ENCODE peak calls at places on chromosome 20, in eight cellular contexts. L is adipocyte, G is midbrain, Z is activated gamma-delta T cell treated with Interleukin-2 at 50 U/mL for 16 hours, S is lower leg skin, O is RWPE1, Y is AG04450, F is NCI-H524. E is an unnamed sample.

GRCh38 chr20:13261460-13262301 is 40.6 kb downstream of the ISM1 start:
- DNase-seq in L (peak; percentile 53), G (peak; percentile 6), Z (peak; percentile 49), S (peak; percentile 83), O (peak; percentile 54), Y (peak; percentile 8), F (peak; percentile 28), E (peak; percentile 26)

GRCh38 chr20:34968020-34968775 is 12.5 kb downstream of the MYH7B start:
- DNase-seq in L (no peak), G (no peak), Z (no peak), S (no peak), O (no peak), Y (no peak), F (no peak), E (no peak)

GRCh38 chr20:17832236-17832635 is 132.5 kb downstream of the BANF2 start:
- DNase-seq in L (no peak), G (no peak), Z (no peak), S (no peak), O (no peak), Y (no peak), F (no peak), E (no peak)

GRCh38 chr20:50120935-50121693 is 8.2 kb upstream of the UBE2V1 start:
- DNase-seq in L (peak; percentile 54), G (peak; percentile 75), Z (peak; percentile 60), S (no peak), O (peak; percentile 91), Y (peak; percentile 36), F (peak; percentile 44), E (peak; percentile 35)

GRCh38 chr20:32521780-32522524 is 63.2 kb downstream of the NOL4L start:
- DNase-seq in L (peak; percentile 82), G (peak; percentile 80), Z (peak; percentile 60), S (no peak), O (peak; percentile 92), Y (no peak), F (peak; percentile 40), E (peak; percentile 68)

GRCh38 chr20:58880994-58881752 is 28.7 kb downstream of the GNAS start:
- DNase-seq in L (no peak), G (no peak), Z (no peak), S (peak; percentile 45), O (no peak), Y (no peak), F (no peak), E (no peak)

GRCh38 chr20:56449459-56449858 is 19.0 kb upstream of the RTF2 start:
- DNase-seq in L (no peak), G (no peak), Z (no peak), S (no peak), O (no peak), Y (no peak), F (no peak), E (no peak)

GRCh38 chr20:3307695-3308094 is 68.7 kb upstream of the SLC4A11 start:
- DNase-seq in L (peak; percentile 68), G (no peak), Z (no peak), S (no peak), O (no peak), Y (no peak), F (no peak), E (no peak)

GRCh38 chr20:46757754-46758678 is 48.6 kb downstream of the SLC2A10 start:
- DNase-seq in L (peak; percentile 81), G (peak; percentile 50), Z (peak; percentile 41), S (peak; percentile 90), O (peak; percentile 87), Y (no peak), F (peak; percentile 82), E (peak; percentile 34)

GRCh38 chr20:58693226-58694006 is 816 bp downstream of the NPEPL1 start:
- DNase-seq in L (no peak), G (no peak), Z (no peak), S (peak; percentile 86), O (no peak), Y (no peak), F (no peak), E (no peak)

E was measured in immature natural killer cell.